ENCODE peak calls at places on chromosomes 6 and 20, in six cellular contexts. G is fibroblast of the aortic adventitia; T is NCI-H774; L is NCI-H460; U is stimulated activated CD4-positive, alpha-beta T cell treated with anti-CD3 and anti-CD28 coated beads, Interleukin-12 subunit alpha, Interleukin-12 subunit beta, amount 100 ng/mL, for 4 hours; W is transverse colon. B is an unnamed sample.

GRCh38 chr6:68040312-68040778 is 594.7 kb upstream of the ADGRB3 start:
- DNase-seq in T (no peak), W (no peak), G (peak; percentile 4), U (no peak), L (no peak), B (no peak)

GRCh38 chr6:34552620-34553019 is 3.5 kb downstream of the SPDEF start:
- DNase-seq in G (no peak), T (no peak), W (no peak), U (no peak), L (no peak), B (no peak)

GRCh38 chr6:168934856-168935627 is 318.6 kb downstream of the THBS2 start:
- DNase-seq in L (no peak), W (no peak), U (no peak), G (peak; percentile 28), T (no peak), B (no peak)

GRCh38 chr20:2429061-2429460 is 41.5 kb downstream of the SNRPB start:
- DNase-seq in W (no peak), G (peak; percentile 19), L (no peak), T (no peak), U (no peak), B (no peak)

GRCh38 chr6:133170602-133171001 is 70.6 kb upstream of the EYA4 start:
- DNase-seq in G (no peak), W (no peak), L (no peak), U (no peak), T (no peak), B (no peak)

GRCh38 chr6:2578729-2579128 is 172.0 kb downstream of the MYLK4 start:
- DNase-seq in T (no peak), W (no peak), L (no peak), U (no peak), G (peak; percentile 49), B (no peak)

GRCh38 chr20:21725892-21726291 is 20.4 kb downstream of the PAX1 start:
- DNase-seq in W (no peak), L (no peak), U (no peak), G (no peak), T (no peak), B (no peak)

GRCh38 chr6:134424131-134424794 is 106.4 kb upstream of the SGK1 start:
- DNase-seq in U (no peak), W (no peak), G (peak; percentile 82), T (no peak), L (no peak), B (no peak)

GRCh38 chr6:136341967-136342366 is 52.3 kb upstream of the BCLAF1 start:
- DNase-seq in W (no peak), L (no peak), U (no peak), G (no peak), T (no peak), B (no peak)

GRCh38 chr6:118706702-118707101 is 55.3 kb upstream of the CEP85L start:
- DNase-seq in W (no peak), L (no peak), U (no peak), G (no peak), T (no peak), B (no peak)

GRCh38 chr20:40493071-40493470 is 196.0 kb downstream of the MAFB start:
- DNase-seq in L (no peak), U (no peak), G (peak; percentile 61), T (no peak), W (peak; percentile 15), B (no peak)

GRCh38 chr6:41413250-41413649 is 77.8 kb downstream of the NCR2 start:
- DNase-seq in L (no peak), T (no peak), G (no peak), W (no peak), U (no peak), B (no peak)

GRCh38 chr6:38184780-38185080 is 365.2 kb downstream of the ZFAND3 start:
- DNase-seq in U (no peak), G (no peak), L (no peak), W (no peak), T (no peak), B (no peak)

GRCh38 chr6:113879186-113880096 is 22.3 kb downstream of the MARCKS start:
- DNase-seq in G (peak; percentile 86), L (peak; percentile 44), T (peak; percentile 86), W (peak; percentile 63), U (no peak), B (no peak)

GRCh38 chr6:105592329-105592728 is 189.4 kb upstream of the PREP start:
- DNase-seq in T (no peak), U (no peak), L (no peak), G (peak; percentile 93), W (no peak), B (no peak)

GRCh38 chr6:33320315-33321181 is 3.0 kb upstream of the ZBTB22 start:
- DNase-seq in T (no peak), W (peak; percentile 33), U (no peak), G (peak; percentile 96), L (no peak), B (no peak)

GRCh38 chr6:154399097-154399496 is 42.5 kb upstream of the IPCEF1 start:
- DNase-seq in T (no peak), W (no peak), L (no peak), U (no peak), G (peak; percentile 62), B (no peak)

GRCh38 chr20:59300341-59301081 is at the start of gene EDN3:
- DNase-seq in G (no peak), T (no peak), W (peak; percentile 60), L (no peak), U (no peak), B (no peak)

GRCh38 chr6:99458319-99458718 is 33.2 kb upstream of the PNISR start:
- DNase-seq in T (no peak), U (no peak), L (no peak), G (peak; percentile 27), W (no peak), B (no peak)

GRCh38 chr20:13231031-13231752 is 10.1 kb downstream of the ISM1 start:
- DNase-seq in T (no peak), U (no peak), L (no peak), W (no peak), G (no peak), B (no peak)

GRCh38 chr20:51731771-51732453 is 36.3 kb downstream of the ATP9A start:
- DNase-seq in W (no peak), T (no peak), G (no peak), L (no peak), U (no peak), B (no peak)

GRCh38 chr6:33508935-33509926 is 54.9 kb downstream of the ZBTB9 start:
- DNase-seq in U (no peak), G (no peak), L (no peak), W (no peak), T (no peak), B (no peak)

GRCh38 chr6:44062771-44063560 is 64.3 kb downstream of the MRPL14 start:
- DNase-seq in L (no peak), G (no peak), U (no peak), T (no peak), W (no peak), B (no peak)

GRCh38 chr20:2626853-2627541 is 25.4 kb upstream of the NOP56 start:
- DNase-seq in U (no peak), W (peak; percentile 74), T (no peak), G (peak; percentile 48), L (peak; percentile 26), B (no peak)

GRCh38 chr6:14676084-14676483 is 558.5 kb downstream of the CD83 start:
- DNase-seq in T (no peak), L (no peak), W (no peak), U (no peak), G (peak; percentile 59), B (no peak)

GRCh38 chr6:161882196-161882595 is 608.3 kb upstream of the AGPAT4 start:
- DNase-seq in T (no peak), G (no peak), U (no peak), L (no peak), W (peak; percentile 48), B (no peak)

GRCh38 chr6:157707576-157707975 is 115.5 kb upstream of the SNX9 start:
- DNase-seq in T (no peak), W (no peak), U (no peak), G (no peak), L (no peak), B (no peak)

GRCh38 chr6:35401514-35401913 is 50.6 kb upstream of the FANCE start:
- DNase-seq in U (no peak), T (no peak), W (no peak), G (no peak), L (no peak), B (no peak)

GRCh38 chr6:107186047-107186446 is 70.7 kb upstream of the BEND3 start:
- DNase-seq in U (no peak), T (no peak), L (no peak), W (no peak), G (no peak), B (no peak)

GRCh38 chr6:112846711-112847110 is 499.6 kb downstream of the RFPL4B start:
- DNase-seq in W (no peak), G (peak; percentile 27), U (no peak), T (no peak), L (no peak), B (no peak)

GRCh38 chr20:57950764-57951163 is 240.9 kb upstream of the PMEPA1 start:
- DNase-seq in U (no peak), W (no peak), T (no peak), G (no peak), L (no peak), B (peak; percentile 62)

B was measured in chondrocyte.